ENCODE peak calls at places on chromosomes 1 and 21, in four cellular contexts. W is HepG2, N is K562, T is GM12878. B is an unnamed sample.

GRCh38 chr1:246608616-246609376 is 42.5 kb downstream of the CNST start:
- DNase-seq in W (peak), N (no peak), T (no peak), B (peak)

GRCh38 chr21:32414579-32415358 is 2.3 kb downstream of the EVA1C start:
- DNase-seq in W (no peak), N (peak), T (no peak), B (no peak)

GRCh38 chr1:58941471-58942289 is 157.8 kb upstream of the JUN start:
- DNase-seq in W (peak), N (no peak), T (no peak), B (no peak)

GRCh38 chr1:41773144-41773571 is 145.6 kb downstream of the HIVEP3 start:
- DNase-seq in W (no peak), N (no peak), T (no peak), B (no peak)

GRCh38 chr1:173424786-173425407 is 52.2 kb upstream of the PRDX6 start:
- DNase-seq in W (no peak), N (no peak), T (no peak), B (no peak)

GRCh38 chr1:116360435-116361173 is 12.4 kb upstream of the ATP1A1 start:
- DNase-seq in W (no peak), N (peak), T (no peak), B (no peak)

GRCh38 chr1:167672831-167673230 is 42.8 kb downstream of the RCSD1 start:
- DNase-seq in W (no peak), N (no peak), T (no peak), B (no peak)

GRCh38 chr1:190169311-190170067 is 308.2 kb downstream of the BRINP3 start:
- DNase-seq in W (no peak), N (no peak), T (no peak), B (peak)

GRCh38 chr1:51927029-51927428 is 48.5 kb upstream of the NRDC start:
- DNase-seq in W (no peak), N (no peak), T (no peak), B (no peak)

GRCh38 chr1:193213998-193214397 is 27.6 kb upstream of the B3GALT2 start:
- DNase-seq in W (no peak), N (no peak), T (no peak), B (no peak)

GRCh38 chr21:42199488-42200463 is 19.2 kb upstream of the ABCG1 start:
- DNase-seq in W (peak), N (peak), T (peak), B (no peak)

GRCh38 chr1:118984990-118985608 is 3.0 kb downstream of the TBX15 start:
- DNase-seq in W (no peak), N (no peak), T (no peak), B (peak)

GRCh38 chr1:37946703-37947360 is at the start of gene INPP5B:
- DNase-seq in W (peak), N (peak), T (peak), B (peak)

GRCh38 chr1:84800090-84801073 is 92.6 kb downstream of the LPAR3 start:
- DNase-seq in W (no peak), N (no peak), T (no peak), B (no peak)

GRCh38 chr21:33893917-33894316 is 21.7 kb downstream of the ATP5PO start:
- DNase-seq in W (no peak), N (no peak), T (no peak), B (no peak)

GRCh38 chr1:145960468-145961108 is 2.8 kb upstream of the LIX1L start:
- DNase-seq in W (peak), N (no peak), T (no peak), B (peak)

GRCh38 chr1:20280399-20280798 is 10.3 kb upstream of the VWA5B1 start:
- DNase-seq in W (no peak), N (no peak), T (no peak), B (no peak)

GRCh38 chr1:39802496-39803260 is 14.0 kb upstream of the BMP8B start:
- DNase-seq in W (no peak), N (no peak), T (no peak), B (no peak)

GRCh38 chr1:235937123-235937522 is 70.4 kb upstream of the LYST start:
- DNase-seq in W (no peak), N (peak), T (no peak), B (no peak)

GRCh38 chr21:25039461-25040380 is 567.6 kb downstream of the MRPL39 start:
- DNase-seq in W (no peak), N (peak), T (peak), B (peak)

GRCh38 chr1:94039514-94039870 is 81.5 kb downstream of the ABCA4 start:
- DNase-seq in W (peak), N (peak), T (no peak), B (peak)

GRCh38 chr1:151841141-151841540 is 1.5 kb upstream of the C2CD4D start:
- DNase-seq in W (peak), N (no peak), T (no peak), B (no peak)

GRCh38 chr1:183030053-183030452 is 6.8 kb downstream of the LAMC1 start:
- DNase-seq in W (peak), N (no peak), T (no peak), B (no peak)

GRCh38 chr1:167605576-167605975 is 24.5 kb upstream of the RCSD1 start:
- DNase-seq in W (no peak), N (no peak), T (no peak), B (no peak)

GRCh38 chr1:20486457-20487235 is 636 bp upstream of the CAMK2N1 start:
- DNase-seq in W (peak), N (peak), T (no peak), B (peak)

GRCh38 chr1:83931658-83932253 is 67.2 kb downstream of the TTLL7 start:
- DNase-seq in W (peak), N (peak), T (no peak), B (peak)

GRCh38 chr1:24344090-24344742 is 25.1 kb downstream of the GRHL3 start:
- DNase-seq in W (no peak), N (no peak), T (no peak), B (no peak)

GRCh38 chr1:2543543-2544092 is 12.6 kb upstream of the TNFRSF14 start:
- DNase-seq in W (no peak), N (peak), T (no peak), B (peak)

GRCh38 chr21:41775152-41775472 is 8.3 kb upstream of the RIPK4 start:
- DNase-seq in W (no peak), N (no peak), T (no peak), B (no peak)

GRCh38 chr1:99538618-99538956 is 107.3 kb upstream of the PALMD start:
- DNase-seq in W (no peak), N (no peak), T (no peak), B (no peak)

GRCh38 chr1:96360036-96360795 is 361.4 kb upstream of the PTBP2 start:
- DNase-seq in W (no peak), N (no peak), T (no peak), B (no peak)

DNA sequence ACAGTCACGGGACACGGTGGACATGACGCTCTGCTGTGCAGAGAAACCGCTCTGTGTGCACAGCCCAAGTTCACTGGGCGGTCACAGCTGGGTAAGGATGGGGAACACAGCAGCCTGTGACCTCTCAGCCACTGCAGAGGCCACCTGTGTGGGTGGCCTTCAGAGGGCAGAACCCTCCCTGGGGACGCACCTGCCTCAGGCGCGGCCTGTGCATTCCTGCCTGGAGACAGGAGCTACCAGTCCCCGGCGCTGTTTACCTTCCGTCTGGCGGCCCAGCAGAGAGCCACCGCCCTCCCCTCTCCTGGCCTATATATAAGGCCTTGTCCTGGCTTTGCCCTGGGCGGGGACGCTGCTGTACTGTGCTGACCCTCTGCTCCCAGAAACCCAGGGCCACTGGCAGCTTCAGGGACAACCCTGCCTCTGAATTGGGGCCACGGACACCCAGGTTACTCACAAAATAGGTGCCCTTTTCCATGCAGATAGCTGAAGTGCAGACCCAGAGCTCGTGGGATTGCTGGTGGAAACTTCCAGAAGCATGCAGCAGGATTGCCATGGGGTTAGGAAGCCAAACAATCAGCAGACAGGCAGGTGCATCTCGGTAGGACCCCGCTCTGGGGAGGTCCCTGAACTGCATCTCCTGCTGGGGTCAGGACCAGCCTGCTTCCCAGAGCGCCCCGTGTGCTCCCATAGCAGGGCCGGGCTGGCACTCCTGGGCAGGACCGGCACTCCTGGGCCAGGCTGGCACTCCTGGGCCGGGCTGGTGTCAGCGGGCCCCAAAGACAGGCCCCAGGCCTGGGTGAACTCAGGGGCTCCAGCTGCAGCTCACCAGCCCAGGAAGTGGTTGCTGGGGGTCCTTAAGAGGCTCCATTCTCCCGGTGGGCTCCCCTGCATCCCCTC is 83.6 kb downstream of the SIK1 start:
- DNase-seq in W (peak), N (no peak), T (no peak), B (no peak)
- TF ChIP-seq JUNB in W (no peak), N (no peak), T (no peak), B (no peak)

DNA sequence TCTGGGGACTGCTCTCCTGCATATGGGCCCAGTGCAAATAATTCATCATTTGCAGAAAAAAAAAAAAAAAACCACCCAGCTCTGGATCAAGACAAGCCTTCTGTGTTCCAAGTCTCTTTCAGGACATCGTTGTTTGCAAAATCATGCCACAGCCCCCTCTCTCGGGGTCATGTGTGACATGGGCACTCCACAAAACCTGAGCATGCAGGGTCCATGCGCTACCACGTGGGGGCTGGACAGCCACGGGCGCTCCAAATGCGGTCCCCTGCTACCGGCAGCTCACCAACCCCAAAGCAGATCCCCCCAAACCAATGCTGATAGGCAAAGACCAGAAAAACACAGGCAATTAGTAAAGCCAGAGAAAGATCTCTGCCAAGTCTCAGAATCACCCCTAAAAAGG is 17.6 kb downstream of the NPHP4 start:
- DNase-seq in W (no peak), N (no peak), T (no peak), B (no peak)
- TF ChIP-seq REST in W (no peak), N (no peak), T (no peak), B (no peak)

DNA sequence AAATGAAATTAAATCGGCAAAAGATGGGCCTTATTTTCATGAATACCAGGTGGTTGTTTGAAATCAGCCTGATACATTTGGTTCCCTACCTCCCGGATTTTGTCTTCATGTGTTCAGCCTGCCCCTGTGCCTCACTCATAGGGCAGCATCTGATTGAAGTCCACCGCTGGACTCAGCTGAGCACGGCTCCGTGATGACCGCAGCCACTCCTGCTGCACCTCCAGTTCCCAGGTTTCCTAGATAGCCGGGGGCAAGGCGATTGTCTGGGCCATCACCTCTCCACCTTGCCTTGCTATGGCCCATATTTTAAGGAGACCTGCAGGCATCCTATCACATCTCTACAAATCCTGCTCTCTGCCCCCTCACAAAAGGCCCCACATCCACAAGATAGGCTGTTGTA is 563.8 kb downstream of the NUF2 start:
- DNase-seq in W (no peak), N (no peak), T (no peak), B (no peak)
- TF ChIP-seq POLR2AphosphoS5 in W (no peak), N (no peak), T (no peak), B (no peak)

GRCh38 chr1:6385673-6386191 is 7.8 kb downstream of the ACOT7 start:
- DNase-seq in W (no peak), N (no peak), T (no peak), B (peak)
- TF ChIP-seq JUNB in W (no peak), N (no peak), T (no peak), B (no peak)

GRCh38 chr1:230104395-230105244 is 37.6 kb downstream of the GALNT2 start:
- DNase-seq in W (peak), N (no peak), T (peak), B (peak)
- TF ChIP-seq REST in W (no peak), N (no peak), T (no peak), B (no peak)

B was measured in GM23338.